ENCODE peak calls at places on chromosomes 6 and 20, in six cellular contexts. P, A, X, B, I and O are unnamed samples.

GRCh38 chr20:10388571-10388970 is 45.5 kb downstream of the MKKS start:
- DNase-seq in P (no peak), A (no peak), X (no peak), B (no peak), I (no peak), O (no peak)

GRCh38 chr6:84065718-84066290 is 32.2 kb downstream of the MRAP2 start:
- DNase-seq in P (no peak), A (no peak), X (peak), B (peak), I (no peak), O (no peak)

GRCh38 chr6:106477158-106477557 is 116.6 kb downstream of the CRYBG1 start:
- DNase-seq in P (no peak), A (no peak), X (no peak), B (peak), I (no peak), O (no peak)

GRCh38 chr6:20853828-20854227 is 319.6 kb downstream of the CDKAL1 start:
- DNase-seq in P (no peak), A (no peak), X (no peak), B (no peak), I (no peak), O (no peak)

GRCh38 chr6:106702451-106703110 is 73.2 kb downstream of the QRSL1 start:
- DNase-seq in P (no peak), A (no peak), X (no peak), B (no peak), I (no peak), O (no peak)

GRCh38 chr6:111591370-111591900 is 14.2 kb downstream of the TRAF3IP2 start:
- DNase-seq in P (peak), A (peak), X (peak), B (peak), I (no peak), O (peak)

GRCh38 chr6:26270121-26270861 is 94.7 kb upstream of the BTN3A2 start:
- DNase-seq in P (no peak), A (no peak), X (peak), B (no peak), I (no peak), O (no peak)

GRCh38 chr6:5261545-5262109 is 314 bp downstream of the FARS2 start:
- DNase-seq in P (no peak), A (no peak), X (peak), B (no peak), I (no peak), O (no peak)

GRCh38 chr6:13479971-13480434 is 7.4 kb downstream of the GFOD1 start:
- DNase-seq in P (no peak), A (no peak), X (no peak), B (no peak), I (no peak), O (no peak)

GRCh38 chr6:18072841-18073240 is 49.6 kb downstream of the NHLRC1 start:
- DNase-seq in P (no peak), A (no peak), X (no peak), B (no peak), I (no peak), O (no peak)

GRCh38 chr20:63176448-63177133 is 39.3 kb downstream of the YTHDF1 start:
- DNase-seq in P (no peak), A (no peak), X (no peak), B (no peak), I (no peak), O (no peak)

GRCh38 chr6:97626586-97627441 is 343.8 kb upstream of the MMS22L start:
- DNase-seq in P (no peak), A (peak), X (peak), B (peak), I (peak), O (no peak)

GRCh38 chr20:19785886-19786285 is 27.8 kb downstream of the RIN2 start:
- DNase-seq in P (no peak), A (no peak), X (no peak), B (no peak), I (peak), O (no peak)

GRCh38 chr6:152727507-152727906 is 23.1 kb upstream of the VIP start:
- DNase-seq in P (no peak), A (no peak), X (no peak), B (no peak), I (no peak), O (no peak)

GRCh38 chr20:9256359-9256758 is 187.5 kb downstream of the PLCB4 start:
- DNase-seq in P (no peak), A (no peak), X (no peak), B (no peak), I (no peak), O (no peak)